ENCODE peak calls at places on chromosomes 4 and X, in ten cellular contexts. U is heart right ventricle, X is neural crest cell, G is brain microvascular endothelial cell, C is endothelial cell, E is uterus, A is fibroblast of lung, K is endothelial cell of umbilical vein, L is left ventricle myocardium inferior, P is astrocyte of the spinal cord. O is an unnamed sample.

GRCh38 chr4:99946346-99947189 is at the start of gene DNAJB14:
- DNase-seq in U (peak), X (peak), G (peak), C (peak), E (peak), A (peak), K (peak), L (peak), P (peak), O (peak)

GRCh38 chrX:126552313-126553022 is at the start of gene DCAF12L1:
- DNase-seq in U (peak), X (peak), G (no peak), C (peak), E (no peak), A (no peak), K (peak), L (no peak), P (no peak), O (no peak)

GRCh38 chr4:4759233-4759632 is 100.2 kb upstream of the MSX1 start:
- DNase-seq in U (no peak), X (no peak), G (no peak), C (no peak), E (no peak), A (no peak), K (no peak), L (no peak), P (no peak), O (no peak)

GRCh38 chr4:125433453-125433852 is 118.7 kb downstream of the FAT4 start:
- DNase-seq in U (no peak), X (no peak), G (peak), C (no peak), E (no peak), A (peak), K (peak), L (no peak), P (peak), O (no peak)

GRCh38 chrX:71254092-71254941 is at the start of gene ZMYM3:
- DNase-seq in U (peak), X (peak), G (peak), C (peak), E (peak), A (peak), K (peak), L (peak), P (peak), O (peak)

GRCh38 chrX:71990518-71990917 is 79.9 kb downstream of the NHSL2 start:
- DNase-seq in U (no peak), X (no peak), G (no peak), C (no peak), E (no peak), A (no peak), K (no peak), L (no peak), P (no peak), O (no peak)

GRCh38 chr4:69440312-69440711 is 55.4 kb downstream of the UGT2B4 start:
- DNase-seq in U (no peak), X (no peak), G (no peak), C (no peak), E (no peak), A (no peak), K (no peak), L (no peak), P (no peak), O (no peak)

GRCh38 chr4:34108456-34108855 is 2135.9 kb downstream of the ARAP2 start:
- DNase-seq in U (no peak), X (no peak), G (peak), C (no peak), E (no peak), A (peak), K (no peak), L (no peak), P (peak), O (no peak)

GRCh38 chr4:14874990-14875389 is 127.3 kb upstream of the CPEB2 start:
- DNase-seq in U (no peak), X (no peak), G (no peak), C (no peak), E (no peak), A (no peak), K (no peak), L (no peak), P (no peak), O (no peak)

GRCh38 chr4:54661156-54661555 is 3.4 kb downstream of the KIT start:
- DNase-seq in U (no peak), X (no peak), G (peak), C (no peak), E (no peak), A (no peak), K (no peak), L (no peak), P (peak), O (no peak)

GRCh38 chr4:87116230-87116629 is 104.2 kb downstream of the KLHL8 start:
- DNase-seq in U (no peak), X (no peak), G (no peak), C (no peak), E (no peak), A (peak), K (no peak), L (no peak), P (peak), O (no peak)

GRCh38 chr4:25667931-25668557 is 12.4 kb downstream of the SLC34A2 start:
- DNase-seq in U (no peak), X (no peak), G (peak), C (no peak), E (no peak), A (no peak), K (no peak), L (no peak), P (no peak), O (no peak)

GRCh38 chrX:12139934-12140611 is 1.8 kb downstream of the FRMPD4 start:
- DNase-seq in U (no peak), X (no peak), G (no peak), C (no peak), E (no peak), A (no peak), K (no peak), L (no peak), P (no peak), O (no peak)

GRCh38 chrX:20545538-20545937 is 278.8 kb upstream of the RPS6KA3 start:
- DNase-seq in U (no peak), X (no peak), G (peak), C (no peak), E (no peak), A (peak), K (no peak), L (no peak), P (peak), O (no peak)

GRCh38 chr4:6472387-6473263 is at the start of gene PPP2R2C:
- DNase-seq in U (no peak), X (no peak), G (no peak), C (no peak), E (no peak), A (no peak), K (no peak), L (no peak), P (no peak), O (peak)

GRCh38 chr4:3741217-3742011 is 24.8 kb upstream of the ADRA2C start:
- DNase-seq in U (no peak), X (no peak), G (no peak), C (no peak), E (no peak), A (no peak), K (no peak), L (no peak), P (no peak), O (no peak)

GRCh38 chr4:1939664-1940509 is 68.7 kb downstream of the NSD2 start:
- DNase-seq in U (no peak), X (no peak), G (peak), C (no peak), E (no peak), A (peak), K (peak), L (no peak), P (peak), O (peak)

GRCh38 chr4:184937745-184938144 is 80.5 kb upstream of the HELT start:
- DNase-seq in U (no peak), X (no peak), G (no peak), C (no peak), E (no peak), A (no peak), K (no peak), L (no peak), P (no peak), O (no peak)

GRCh38 chr4:147709999-147710398 is 21.9 kb upstream of the ARHGAP10 start:
- DNase-seq in U (no peak), X (no peak), G (peak), C (no peak), E (no peak), A (peak), K (no peak), L (no peak), P (peak), O (no peak)

GRCh38 chr4:85681194-85681803 is 206.3 kb downstream of the ARHGAP24 start:
- DNase-seq in U (no peak), X (no peak), G (peak), C (no peak), E (no peak), A (peak), K (no peak), L (no peak), P (peak), O (no peak)

GRCh38 chrX:106952089-106952488 is 31.9 kb downstream of the CLDN2 start:
- DNase-seq in U (no peak), X (no peak), G (no peak), C (no peak), E (no peak), A (no peak), K (no peak), L (no peak), P (no peak), O (no peak)

GRCh38 chrX:23610491-23610890 is 56.8 kb upstream of the PRDX4 start:
- DNase-seq in U (no peak), X (no peak), G (no peak), C (no peak), E (no peak), A (no peak), K (no peak), L (no peak), P (no peak), O (no peak)

GRCh38 chrX:102745513-102746133 is 25.1 kb downstream of the GPRASP3 start:
- DNase-seq in U (peak), X (no peak), G (no peak), C (peak), E (peak), A (no peak), K (no peak), L (no peak), P (peak), O (no peak)

DNA sequence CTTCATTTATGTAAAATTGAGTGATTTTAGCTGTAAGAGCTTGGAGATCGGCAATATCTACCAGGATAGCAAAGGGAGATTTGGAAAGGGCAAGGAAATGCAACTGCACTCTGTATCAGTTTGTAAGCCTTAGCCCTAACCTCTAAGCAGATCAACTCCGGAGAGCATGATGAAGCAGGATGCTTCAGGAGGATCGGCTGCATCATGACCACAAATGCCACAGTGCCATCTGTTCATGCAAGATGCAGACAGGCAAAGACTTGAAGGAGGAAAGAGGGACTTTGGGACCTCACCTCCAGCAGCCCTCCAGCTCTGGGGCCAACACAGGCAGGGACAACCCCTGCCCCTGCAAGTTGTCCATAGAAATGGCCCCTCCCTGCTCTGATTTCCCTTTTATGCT is 377.6 kb upstream of the GATB start:
- DNase-seq in U (no peak), X (no peak), G (no peak), C (no peak), E (no peak), A (no peak), K (no peak), L (no peak), P (no peak), O (no peak)
- TF ChIP-seq CTCF in U (no peak), X (no peak), G (no peak), C (no peak), E (no peak), A (no peak), K (no peak), L (no peak), P (no peak), O (no peak)

GRCh38 chr4:127188847-127189246 is 443.9 kb upstream of the INTU start:
- DNase-seq in U (no peak), X (no peak), G (no peak), C (no peak), E (no peak), A (peak), K (no peak), L (no peak), P (peak), O (no peak)
- TF ChIP-seq CTCF in U (peak), X (no peak), G (peak), C (no peak), E (no peak), A (peak), K (no peak), L (peak), P (peak), O (no peak)

GRCh38 chrX:39137363-39137954 is 336.2 kb downstream of the MID1IP1 start:
- DNase-seq in U (no peak), X (no peak), G (no peak), C (no peak), E (no peak), A (no peak), K (no peak), L (no peak), P (no peak), O (no peak)

GRCh38 chrX:39133971-39134370 is 332.7 kb downstream of the MID1IP1 start:
- DNase-seq in U (peak), X (no peak), G (no peak), C (peak), E (no peak), A (no peak), K (no peak), L (no peak), P (no peak), O (peak)
- TF ChIP-seq CTCF in U (peak), X (no peak), G (peak), C (no peak), E (no peak), A (no peak), K (no peak), L (peak), P (no peak), O (no peak)

DNA sequence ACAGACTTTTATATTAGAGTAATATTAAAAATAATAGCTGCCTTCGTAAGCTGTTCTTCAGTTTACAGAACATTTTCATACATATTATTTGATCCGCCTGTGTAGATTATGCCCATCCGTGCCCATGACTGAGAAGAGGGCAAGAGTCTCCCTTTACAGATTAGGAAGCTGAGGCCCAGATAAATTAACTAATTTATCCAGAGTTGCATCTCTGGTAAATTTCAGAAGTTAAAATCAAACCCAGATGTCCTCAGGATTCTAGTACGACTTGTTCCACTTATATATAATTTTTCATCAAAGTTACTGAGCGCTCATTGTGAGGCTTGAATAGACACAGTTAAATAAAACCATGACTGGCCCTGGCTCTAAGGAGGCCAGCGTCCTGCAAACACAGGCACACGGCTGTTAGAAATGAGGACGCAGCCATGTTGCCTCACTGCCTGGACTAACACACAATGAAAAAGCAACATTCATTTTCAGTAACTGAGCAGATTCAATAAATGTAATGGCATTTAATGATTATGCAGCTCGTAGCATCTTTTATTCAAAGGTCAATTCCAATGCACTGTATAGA is 148.0 kb downstream of the TENM3 start:
- DNase-seq in U (no peak), X (no peak), G (no peak), C (no peak), E (no peak), A (no peak), K (no peak), L (no peak), P (no peak), O (no peak)
- TF ChIP-seq CTCF in U (no peak), X (no peak), G (no peak), C (no peak), E (no peak), A (no peak), K (no peak), L (no peak), P (no peak), O (no peak)

DNA sequence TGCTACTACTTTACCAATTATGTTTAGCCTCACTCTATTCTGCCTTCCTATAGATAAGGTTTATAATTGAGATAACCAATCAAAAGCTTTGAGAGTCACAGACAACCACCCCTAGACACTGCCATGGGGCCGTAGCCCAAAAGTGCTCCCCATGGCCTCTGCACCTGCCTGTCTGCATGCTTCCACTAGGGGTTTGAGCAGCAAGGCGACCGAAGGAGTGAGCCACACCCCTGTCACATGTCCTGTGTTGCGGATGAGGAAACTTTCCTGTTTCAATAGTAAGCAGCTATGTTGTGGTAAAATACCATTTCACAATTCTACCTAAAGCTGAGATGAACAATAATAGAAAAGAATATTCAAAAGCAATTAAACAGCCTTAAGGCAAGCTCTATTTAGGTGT is 856.0 kb upstream of the FRG1 start:
- DNase-seq in U (no peak), X (no peak), G (no peak), C (no peak), E (no peak), A (no peak), K (no peak), L (no peak), P (no peak), O (no peak)
- TF ChIP-seq CTCF in U (no peak), X (no peak), G (no peak), C (no peak), E (no peak), A (no peak), K (no peak), L (no peak), P (no peak), O (no peak)

DNA sequence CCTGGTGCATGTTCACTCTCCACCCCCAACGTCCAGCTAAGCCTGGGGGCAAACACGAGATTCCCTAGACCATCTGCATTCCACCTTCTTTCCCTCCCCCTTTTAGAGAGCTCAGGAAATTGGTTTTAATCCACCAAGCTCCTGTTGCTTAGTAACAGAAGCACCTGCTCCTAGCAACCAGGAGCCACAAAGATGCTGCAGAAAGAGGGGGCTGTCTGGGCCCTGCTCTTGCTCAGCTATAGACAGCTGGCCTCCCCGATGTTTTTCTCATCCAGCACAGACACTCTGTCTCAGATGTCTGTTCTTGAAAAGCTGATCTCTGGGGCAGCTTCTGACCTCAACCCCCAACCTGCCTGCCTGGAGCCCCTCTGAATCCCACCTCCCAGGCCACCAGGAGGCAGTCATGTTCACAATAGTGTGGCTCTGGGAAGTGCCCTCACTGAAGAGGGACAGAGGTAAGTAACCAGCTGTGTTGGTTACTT is 71.5 kb downstream of the SLC16A2 start:
- DNase-seq in U (no peak), X (peak), G (no peak), C (peak), E (no peak), A (no peak), K (no peak), L (no peak), P (no peak), O (no peak)
- TF ChIP-seq CTCF in U (no peak), X (peak), G (peak), C (no peak), E (no peak), A (no peak), K (no peak), L (no peak), P (no peak), O (no peak)

DNA sequence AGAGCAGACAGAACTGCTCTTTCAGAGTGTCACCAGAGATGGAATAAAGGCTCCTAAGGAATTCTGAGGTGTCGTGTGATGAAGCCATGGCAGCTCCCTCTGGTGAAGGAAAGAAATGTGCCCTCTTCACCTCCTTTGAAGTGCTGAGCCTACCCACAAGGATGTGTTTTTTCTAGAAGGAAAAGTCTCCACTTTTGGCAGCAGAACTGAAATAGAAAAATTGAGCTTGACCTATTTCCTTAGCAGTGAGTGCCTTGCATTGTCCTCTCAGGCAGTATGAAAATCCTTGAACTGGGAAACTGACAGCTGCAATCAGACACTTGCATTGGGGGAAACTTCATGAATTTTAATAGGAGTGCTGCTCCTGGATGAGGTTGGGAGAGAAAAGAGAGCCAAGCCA is 95.2 kb downstream of the DCLK2 start:
- DNase-seq in U (no peak), X (no peak), G (no peak), C (no peak), E (no peak), A (no peak), K (peak), L (no peak), P (peak), O (no peak)
- TF ChIP-seq CTCF in U (no peak), X (no peak), G (no peak), C (no peak), E (no peak), A (no peak), K (no peak), L (no peak), P (no peak), O (no peak)

DNA sequence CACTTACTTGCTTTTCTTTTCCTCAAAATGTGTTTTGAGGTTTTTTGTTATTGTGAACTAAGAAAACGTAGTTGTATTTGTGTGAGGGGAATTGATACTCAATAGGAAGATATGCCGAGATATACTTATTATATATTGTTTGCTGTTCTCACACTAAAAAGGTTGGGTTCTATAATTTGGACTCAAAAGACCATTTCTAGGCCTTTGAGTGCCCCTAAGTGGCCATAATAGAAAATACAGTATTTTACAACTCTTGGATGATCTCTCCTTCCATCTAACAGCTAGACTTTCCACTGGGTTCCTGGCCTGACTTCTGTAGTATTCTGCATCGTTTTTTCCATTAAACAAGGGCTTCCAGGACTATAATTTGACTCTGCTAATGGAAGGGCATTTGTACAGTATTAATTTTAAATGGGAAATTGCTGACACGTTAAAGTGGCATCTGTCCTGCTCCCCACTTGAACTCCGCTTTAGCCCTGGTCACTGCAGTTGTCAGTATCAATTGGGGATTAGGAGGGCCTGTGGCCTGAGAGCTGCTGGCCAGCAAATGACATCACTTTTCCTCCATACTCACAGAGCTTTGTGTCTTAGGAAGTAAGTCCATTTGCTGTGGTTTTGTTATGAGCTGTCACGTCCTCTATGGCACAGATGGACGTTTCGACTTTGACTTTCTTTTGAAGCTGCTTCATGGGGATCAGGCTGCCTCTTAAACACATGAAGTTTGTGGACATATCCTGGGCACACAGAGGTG is 176.9 kb downstream of the SLIT2 start:
- DNase-seq in U (no peak), X (no peak), G (no peak), C (no peak), E (no peak), A (peak), K (no peak), L (no peak), P (peak), O (no peak)
- TF ChIP-seq CTCF in U (peak), X (peak), G (peak), C (no peak), E (peak), A (peak), K (no peak), L (peak), P (peak), O (no peak)

GRCh38 chrX:131068945-131069719 is 11.0 kb downstream of the ARHGAP36 start:
- DNase-seq in U (no peak), X (peak), G (no peak), C (peak), E (no peak), A (peak), K (peak), L (no peak), P (no peak), O (no peak)
- TF ChIP-seq CTCF in U (peak), X (peak), G (peak), C (peak), E (no peak), A (peak), K (peak), L (peak), P (peak), O (no peak)

O was measured in Calu3.